ENCODE peak calls at places on chromosome 17, in nine cellular contexts. E is thoracic aorta, D is AG10803, P is fibroblast of the aortic adventitia, U is SK-N-SH, K is fibroblast of lung, I is OCI-LY7, R is PC-3, X is HFF-Myc. B is an unnamed sample.

GRCh38 chr17:60333628-60334031 is 58.3 kb downstream of the USP32 start:
- DNase-seq in E (no peak), D (no peak), P (no peak), U (peak; percentile 30), K (peak; percentile 61), I (no peak), R (no peak), X (no peak), B (no peak)

GRCh38 chr17:48330877-48331276 is 99.1 kb downstream of the SKAP1 start:
- DNase-seq in E (no peak), D (no peak), P (no peak), U (no peak), K (no peak), I (no peak), R (no peak), X (no peak), B (no peak)

GRCh38 chr17:51725185-51725584 is 433.3 kb downstream of the CA10 start:
- DNase-seq in E (no peak), D (no peak), P (no peak), U (no peak), K (no peak), I (no peak), R (no peak), X (no peak), B (no peak)

GRCh38 chr17:79946352-79947231 is 89.1 kb downstream of the TBC1D16 start:
- DNase-seq in E (no peak), D (no peak), P (no peak), U (peak; percentile 39), K (no peak), I (no peak), R (no peak), X (no peak), B (no peak)

GRCh38 chr17:78422267-78422605 is 43.8 kb downstream of the PGS1 start:
- DNase-seq in E (no peak), D (no peak), P (no peak), U (no peak), K (no peak), I (no peak), R (no peak), X (no peak), B (no peak)

GRCh38 chr17:41308251-41308917 is 725 bp downstream of the KRTAP16-1 start:
- DNase-seq in E (no peak), D (peak; percentile 46), P (no peak), U (no peak), K (no peak), I (peak; percentile 55), R (no peak), X (no peak), B (no peak)

GRCh38 chr17:78652913-78653312 is 75.7 kb upstream of the DNAH17 start:
- DNase-seq in E (no peak), D (no peak), P (no peak), U (no peak), K (no peak), I (no peak), R (no peak), X (no peak), B (no peak)

GRCh38 chr17:1256699-1257098 is 13.5 kb upstream of the BHLHA9 start:
- DNase-seq in E (no peak), D (no peak), P (no peak), U (no peak), K (no peak), I (no peak), R (no peak), X (no peak), B (no peak)

GRCh38 chr17:3977387-3977786 is 13.2 kb upstream of the ATP2A3 start:
- DNase-seq in E (no peak), D (no peak), P (no peak), U (no peak), K (no peak), I (no peak), R (no peak), X (no peak), B (no peak)

GRCh38 chr17:56173958-56174357 is 20.7 kb downstream of the ANKFN1 start:
- DNase-seq in E (no peak), D (peak; percentile 32), P (no peak), U (no peak), K (peak; percentile 36), I (no peak), R (no peak), X (no peak), B (no peak)

GRCh38 chr17:59361916-59362810 is 30.7 kb downstream of the YPEL2 start:
- DNase-seq in E (no peak), D (peak; percentile 94), P (peak; percentile 84), U (no peak), K (peak; percentile 98), I (peak; percentile 79), R (peak; percentile 69), X (peak; percentile 72), B (peak; percentile 56)

GRCh38 chr17:45243750-45244149 is 18.1 kb downstream of the SPATA32 start:
- DNase-seq in E (no peak), D (no peak), P (no peak), U (no peak), K (no peak), I (no peak), R (no peak), X (no peak), B (no peak)

DNA sequence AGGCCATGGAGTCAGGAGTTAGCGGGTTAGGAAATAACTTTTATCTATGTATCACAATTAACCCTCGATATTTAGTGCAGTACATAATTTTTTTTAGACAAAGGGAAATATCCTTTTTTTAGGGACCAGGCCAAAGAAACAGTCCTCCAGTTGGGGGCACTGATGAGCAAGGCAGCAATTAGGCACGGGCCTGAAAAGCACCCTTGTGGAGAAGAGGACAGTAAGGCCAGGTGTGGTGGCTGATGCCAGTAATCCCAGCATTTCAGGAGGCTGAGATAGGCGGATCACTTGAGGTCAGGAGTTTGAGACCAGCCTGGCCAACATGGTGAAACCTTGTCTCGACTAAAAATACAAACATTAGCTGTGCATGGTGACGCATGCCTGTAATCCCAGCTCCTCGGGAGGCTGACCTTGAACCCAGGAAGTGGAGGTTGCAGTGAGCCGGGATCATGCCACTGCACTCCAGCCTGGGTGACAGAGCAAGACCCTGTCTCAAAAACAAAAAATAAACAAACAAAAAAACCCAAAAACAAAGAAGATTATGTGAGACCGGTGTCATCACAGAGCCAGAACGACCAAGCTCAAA is 158.3 kb upstream of the NOL11 start:
- DNase-seq in E (no peak), D (no peak), P (no peak), U (no peak), K (no peak), I (no peak), R (peak; percentile 50), X (no peak), B (peak; percentile 2)
- TF ChIP-seq CTCF in E (no peak), D (no peak), P (no peak), U (peak; percentile 41), K (peak; percentile 36), I (peak; percentile 62), R (peak; percentile 68), X (no peak), B (no peak)

DNA sequence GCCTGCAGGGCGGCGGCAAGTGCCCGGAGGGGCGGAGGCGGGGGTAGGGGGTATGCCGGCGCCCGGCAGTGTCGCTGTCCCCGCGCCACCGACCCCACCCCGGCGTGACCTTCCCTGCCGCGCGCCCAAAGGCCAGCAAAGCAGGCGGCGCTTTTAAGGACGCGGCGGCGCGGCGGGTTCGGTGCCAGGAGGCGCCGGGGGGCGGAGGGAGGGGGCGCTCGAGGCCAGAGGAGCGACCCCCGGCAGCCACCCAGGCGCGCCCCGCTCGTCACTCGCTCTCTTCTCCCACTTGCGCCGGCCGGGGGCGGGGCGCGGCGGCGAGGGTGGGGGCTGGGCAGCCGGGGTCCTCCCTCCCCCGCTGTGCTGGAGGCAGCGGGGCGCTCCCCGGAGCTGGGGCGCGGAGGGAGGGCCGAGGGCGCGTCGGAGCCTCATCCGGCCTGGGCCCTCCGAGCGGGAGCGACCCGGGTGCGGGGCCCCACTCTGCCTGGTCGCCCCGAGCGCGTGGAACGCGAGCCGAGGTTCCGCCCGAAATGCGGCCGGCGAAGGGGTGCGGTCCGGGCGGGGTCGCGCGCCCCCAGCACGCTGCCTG is 8.5 kb upstream of the BAHCC1 start:
- DNase-seq in E (no peak), D (peak; percentile 20), P (no peak), U (peak; percentile 73), K (no peak), I (no peak), R (no peak), X (no peak), B (no peak)
- TF ChIP-seq CTCF in E (no peak), D (no peak), P (no peak), U (no peak), K (no peak), I (no peak), R (no peak), X (no peak), B (no peak)

GRCh38 chr17:69170377-69170776 is 28.7 kb upstream of the ABCA6 start:
- DNase-seq in E (no peak), D (no peak), P (no peak), U (no peak), K (no peak), I (peak; percentile 44), R (no peak), X (no peak), B (no peak)

GRCh38 chr17:69166957-69167356 is 25.3 kb upstream of the ABCA6 start:
- DNase-seq in E (no peak), D (no peak), P (peak; percentile 23), U (no peak), K (no peak), I (no peak), R (no peak), X (no peak), B (no peak)
- TF ChIP-seq CTCF in E (no peak), D (no peak), P (no peak), U (no peak), K (no peak), I (no peak), R (no peak), X (no peak), B (no peak)

GRCh38 chr17:74298690-74299617 is 24.9 kb downstream of the DNAI2 start:
- DNase-seq in E (no peak), D (no peak), P (peak; percentile 38), U (no peak), K (no peak), I (no peak), R (no peak), X (no peak), B (no peak)

GRCh38 chr17:74299618-74300009 is 25.6 kb downstream of the DNAI2 start:
- DNase-seq in E (no peak), D (no peak), P (no peak), U (no peak), K (no peak), I (no peak), R (no peak), X (no peak), B (no peak)

GRCh38 chr17:74297941-74298340 is 23.9 kb downstream of the DNAI2 start:
- DNase-seq in E (no peak), D (no peak), P (peak; percentile 30), U (no peak), K (peak; percentile 7), I (no peak), R (peak; percentile 92), X (no peak), B (peak; percentile 13)

GRCh38 chr17:74295625-74296547 is 21.9 kb downstream of the DNAI2 start:
- DNase-seq in E (no peak), D (no peak), P (peak; percentile 67), U (no peak), K (peak; percentile 43), I (no peak), R (peak; percentile 63), X (no peak), B (no peak)

DNA sequence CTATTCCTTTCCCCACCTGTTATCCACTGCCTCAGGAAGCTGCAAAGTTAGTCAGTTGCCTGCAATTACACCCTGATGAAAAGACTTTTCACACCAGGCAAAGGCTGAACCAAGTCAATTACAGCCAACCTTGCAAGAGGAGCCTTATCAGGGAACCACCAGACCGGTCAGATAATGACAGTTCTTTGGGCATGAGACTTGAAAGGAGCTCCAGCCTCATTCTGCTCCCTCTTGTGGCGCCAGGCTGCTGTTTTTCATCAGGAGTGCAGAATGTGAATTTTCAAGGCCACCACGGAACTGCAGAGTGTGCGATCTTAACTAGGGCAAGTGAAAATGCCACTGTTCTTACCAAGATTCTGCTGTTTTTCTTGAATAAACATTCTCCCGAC is 22.5 kb downstream of the DNAI2 start:
- DNase-seq in E (no peak), D (peak; percentile 31), P (peak; percentile 84), U (peak; percentile 76), K (peak; percentile 67), I (peak; percentile 39), R (peak; percentile 67), X (no peak), B (peak; percentile 29)
- TF ChIP-seq CTCF in E (no peak), D (peak; percentile 59), P (peak; percentile 86), U (peak; percentile 16), K (peak; percentile 67), I (peak; percentile 70), R (peak; percentile 83), X (peak; percentile 61), B (peak; percentile 26)

B was measured in MCF 10A.